ENCODE peak calls at places on chromosomes 16 and 17, in four cellular contexts. One of them, this sample, is unnamed.

GRCh38 chr16:48124266-48124665 is 31.5 kb downstream of the ABCC12 start:
- DNase-seq in cardiac muscle cell: no peak
- DNase-seq in retinal pigment epithelial cell: no peak
- DNase-seq in stomach: no peak
- DNase-seq in this sample: no peak

GRCh38 chr16:3214904-3215600 is 19.9 kb downstream of the ZNF200 start:
- DNase-seq in cardiac muscle cell: no peak
- DNase-seq in retinal pigment epithelial cell: no peak
- DNase-seq in stomach: no peak
- DNase-seq in this sample: peak

GRCh38 chr17:76075364-76076099 is 951 bp downstream of the GALR2 start:
- DNase-seq in cardiac muscle cell: peak
- DNase-seq in retinal pigment epithelial cell: no peak
- DNase-seq in stomach: no peak
- DNase-seq in this sample: no peak

GRCh38 chr16:15484662-15485061 is 50.3 kb downstream of the BMERB1 start:
- DNase-seq in cardiac muscle cell: no peak
- DNase-seq in retinal pigment epithelial cell: no peak
- DNase-seq in stomach: no peak
- DNase-seq in this sample: no peak

GRCh38 chr17:77555741-77556291 is 402.7 kb upstream of the TNRC6C start:
- DNase-seq in cardiac muscle cell: no peak
- DNase-seq in retinal pigment epithelial cell: peak
- DNase-seq in stomach: no peak
- DNase-seq in this sample: no peak

GRCh38 chr16:83437036-83437435 is 370.7 kb upstream of the HSBP1 start:
- DNase-seq in cardiac muscle cell: no peak
- DNase-seq in retinal pigment epithelial cell: no peak
- DNase-seq in stomach: no peak
- DNase-seq in this sample: no peak

GRCh38 chr16:57826706-57827625 is 24.7 kb upstream of the KIFC3 start:
- DNase-seq in cardiac muscle cell: no peak
- DNase-seq in retinal pigment epithelial cell: no peak
- DNase-seq in stomach: no peak
- DNase-seq in this sample: no peak

GRCh38 chr17:6936370-6937028 is 59.4 kb upstream of the ALOX12 start:
- DNase-seq in cardiac muscle cell: no peak
- DNase-seq in retinal pigment epithelial cell: no peak
- DNase-seq in stomach: no peak
- DNase-seq in this sample: peak

GRCh38 chr16:46911038-46911437 is 26.9 kb downstream of the GPT2 start:
- DNase-seq in cardiac muscle cell: no peak
- DNase-seq in retinal pigment epithelial cell: no peak
- DNase-seq in stomach: no peak
- DNase-seq in this sample: peak

GRCh38 chr16:61936522-61936921 is 99.7 kb downstream of the CDH8 start:
- DNase-seq in cardiac muscle cell: peak
- DNase-seq in retinal pigment epithelial cell: no peak
- DNase-seq in stomach: no peak
- DNase-seq in this sample: peak

GRCh38 chr17:57566724-57567123 is 178.4 kb downstream of the CCDC182 start:
- DNase-seq in cardiac muscle cell: no peak
- DNase-seq in retinal pigment epithelial cell: no peak
- DNase-seq in stomach: no peak
- DNase-seq in this sample: no peak

GRCh38 chr17:75891605-75892555 is 4.9 kb downstream of the TRIM65 start:
- DNase-seq in cardiac muscle cell: no peak
- DNase-seq in retinal pigment epithelial cell: no peak
- DNase-seq in stomach: peak
- DNase-seq in this sample: no peak

GRCh38 chr16:4409081-4409932 is 7.1 kb downstream of the CORO7 start:
- DNase-seq in cardiac muscle cell: no peak
- DNase-seq in retinal pigment epithelial cell: no peak
- DNase-seq in stomach: no peak
- DNase-seq in this sample: no peak

GRCh38 chr17:44543213-44543904 is 13.9 kb upstream of the FZD2 start:
- DNase-seq in cardiac muscle cell: peak
- DNase-seq in retinal pigment epithelial cell: peak
- DNase-seq in stomach: no peak
- DNase-seq in this sample: no peak

GRCh38 chr17:29090746-29091395 is 47.9 kb downstream of the PIPOX start:
- DNase-seq in cardiac muscle cell: no peak
- DNase-seq in retinal pigment epithelial cell: no peak
- DNase-seq in stomach: no peak
- DNase-seq in this sample: no peak

GRCh38 chr17:74566132-74566753 is 1.1 kb downstream of the CD300H start:
- DNase-seq in cardiac muscle cell: peak
- DNase-seq in retinal pigment epithelial cell: no peak
- DNase-seq in stomach: peak
- DNase-seq in this sample: peak

GRCh38 chr17:46212634-46213435 is 19.6 kb upstream of the KANSL1 start:
- DNase-seq in cardiac muscle cell: peak
- DNase-seq in retinal pigment epithelial cell: no peak
- DNase-seq in stomach: peak
- DNase-seq in this sample: peak

GRCh38 chr17:79255926-79256325 is 181.3 kb downstream of the ENGASE start:
- DNase-seq in cardiac muscle cell: no peak
- DNase-seq in retinal pigment epithelial cell: no peak
- DNase-seq in stomach: no peak
- DNase-seq in this sample: no peak

GRCh38 chr16:68844211-68844564 is 857 bp downstream of the TANGO6 start:
- DNase-seq in cardiac muscle cell: no peak
- DNase-seq in retinal pigment epithelial cell: no peak
- DNase-seq in stomach: no peak
- DNase-seq in this sample: no peak

GRCh38 chr17:57284984-57285646 is 28.8 kb downstream of the MSI2 start:
- DNase-seq in cardiac muscle cell: no peak
- DNase-seq in retinal pigment epithelial cell: no peak
- DNase-seq in stomach: no peak
- DNase-seq in this sample: peak

GRCh38 chr16:30409125-30410060 is 2.0 kb downstream of the ZNF771 start:
- DNase-seq in cardiac muscle cell: peak
- DNase-seq in retinal pigment epithelial cell: no peak
- DNase-seq in stomach: peak
- DNase-seq in this sample: peak
- TF ChIP-seq CTCF in cardiac muscle cell: peak
- TF ChIP-seq CTCF in retinal pigment epithelial cell: peak
- TF ChIP-seq CTCF in stomach: peak
- TF ChIP-seq CTCF in this sample: peak

GRCh38 chr16:56625140-56625942 is at the start of gene MT1E:
- DNase-seq in cardiac muscle cell: peak
- DNase-seq in retinal pigment epithelial cell: no peak
- DNase-seq in stomach: peak
- DNase-seq in this sample: peak
- H3K4me3 ChIP-seq in cardiac muscle cell: peak
- H3K4me3 ChIP-seq in retinal pigment epithelial cell: peak
- H3K4me3 ChIP-seq in stomach: peak
- H3K4me3 ChIP-seq in this sample: no peak

GRCh38 chr16:14284371-14284770 is 213.3 kb downstream of the MRTFB start:
- DNase-seq in cardiac muscle cell: no peak
- DNase-seq in retinal pigment epithelial cell: no peak
- DNase-seq in stomach: no peak
- DNase-seq in this sample: no peak

GRCh38 chr16:14285542-14286380 is 214.6 kb downstream of the MRTFB start:
- DNase-seq in cardiac muscle cell: peak
- DNase-seq in retinal pigment epithelial cell: peak
- DNase-seq in stomach: peak
- DNase-seq in this sample: peak

GRCh38 chr16:14283786-14284185 is 212.7 kb downstream of the MRTFB start:
- DNase-seq in cardiac muscle cell: no peak
- DNase-seq in retinal pigment epithelial cell: no peak
- DNase-seq in stomach: no peak
- DNase-seq in this sample: no peak

GRCh38 chr16:14286381-14287230 is 215.5 kb downstream of the MRTFB start:
- DNase-seq in cardiac muscle cell: no peak
- DNase-seq in retinal pigment epithelial cell: peak
- DNase-seq in stomach: no peak
- DNase-seq in this sample: peak

GRCh38 chr16:14284930-14285541 is 213.9 kb downstream of the MRTFB start:
- DNase-seq in cardiac muscle cell: peak
- DNase-seq in retinal pigment epithelial cell: peak
- DNase-seq in stomach: peak
- DNase-seq in this sample: peak
- TF ChIP-seq CTCF in cardiac muscle cell: peak
- TF ChIP-seq CTCF in retinal pigment epithelial cell: peak
- TF ChIP-seq CTCF in stomach: no peak
- TF ChIP-seq CTCF in this sample: peak

GRCh38 chr17:68731465-68731864 is 130.3 kb upstream of the FAM20A start:
- DNase-seq in cardiac muscle cell: no peak
- DNase-seq in retinal pigment epithelial cell: no peak
- DNase-seq in stomach: no peak
- DNase-seq in this sample: no peak

GRCh38 chr17:68732301-68732749 is 131.2 kb upstream of the FAM20A start:
- DNase-seq in cardiac muscle cell: no peak
- DNase-seq in retinal pigment epithelial cell: no peak
- DNase-seq in stomach: no peak
- DNase-seq in this sample: no peak

GRCh38 chr17:68734911-68735310 is 133.7 kb upstream of the FAM20A start:
- DNase-seq in cardiac muscle cell: no peak
- DNase-seq in retinal pigment epithelial cell: no peak
- DNase-seq in stomach: no peak
- DNase-seq in this sample: no peak

GRCh38 chr17:68734202-68734825 is 133.1 kb upstream of the FAM20A start:
- DNase-seq in cardiac muscle cell: no peak
- DNase-seq in retinal pigment epithelial cell: no peak
- DNase-seq in stomach: no peak
- DNase-seq in this sample: no peak

DNA sequence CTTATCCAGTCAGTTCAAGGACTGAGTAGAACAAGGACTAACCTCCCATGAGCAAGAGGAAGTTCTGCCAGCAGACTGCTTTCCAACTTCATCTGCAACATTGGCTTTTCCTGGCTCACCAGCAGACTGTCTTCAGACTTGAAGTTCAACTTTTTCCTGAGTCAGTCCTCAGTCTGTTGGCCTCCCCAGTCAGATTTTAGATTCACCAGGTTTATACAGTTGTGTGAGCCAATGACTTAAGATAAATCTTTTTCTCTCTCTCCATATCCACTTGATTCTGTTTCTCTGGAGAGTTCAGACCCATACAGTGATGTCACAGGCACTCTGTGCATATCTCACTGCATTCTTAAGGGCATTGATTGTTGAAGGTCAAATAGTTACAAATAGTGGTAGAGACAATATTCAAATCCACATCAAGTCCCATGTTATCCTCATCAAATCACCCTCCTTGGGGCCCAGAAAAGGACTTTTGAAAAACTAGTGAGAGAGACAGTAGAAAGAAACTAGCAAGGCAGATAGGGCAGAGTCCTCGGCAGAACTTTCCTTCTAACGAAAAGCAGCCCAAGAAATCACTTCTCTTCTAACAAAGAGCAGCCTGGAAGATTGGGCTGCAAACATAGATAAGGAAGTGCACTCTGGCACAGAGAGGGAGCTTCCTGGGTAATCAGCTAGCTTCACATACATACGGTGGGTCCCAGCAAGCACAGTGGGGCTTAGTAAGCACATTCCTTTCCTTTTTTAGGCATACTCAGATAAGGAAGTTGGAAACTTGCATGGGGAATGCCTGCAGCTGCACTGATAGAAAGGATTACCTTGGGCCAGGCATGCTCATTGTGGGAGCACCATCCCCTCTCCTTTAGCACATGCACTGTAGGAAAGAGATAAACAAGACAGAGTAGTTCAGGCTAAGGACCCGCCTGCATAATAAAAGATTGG is 132.3 kb upstream of the FAM20A start:
- DNase-seq in cardiac muscle cell: peak
- DNase-seq in retinal pigment epithelial cell: peak
- DNase-seq in stomach: peak
- DNase-seq in this sample: no peak
- H3K4me3 ChIP-seq in cardiac muscle cell: no peak
- H3K4me3 ChIP-seq in retinal pigment epithelial cell: no peak
- H3K4me3 ChIP-seq in stomach: no peak
- H3K4me3 ChIP-seq in this sample: no peak

GRCh38 chr16:6682142-6682811 is 650.4 kb upstream of the RBFOX1 start:
- DNase-seq in cardiac muscle cell: peak
- DNase-seq in retinal pigment epithelial cell: no peak
- DNase-seq in stomach: peak
- DNase-seq in this sample: peak
- TF ChIP-seq CTCF in cardiac muscle cell: no peak
- TF ChIP-seq CTCF in retinal pigment epithelial cell: peak
- TF ChIP-seq CTCF in stomach: peak
- TF ChIP-seq CTCF in this sample: peak

DNA sequence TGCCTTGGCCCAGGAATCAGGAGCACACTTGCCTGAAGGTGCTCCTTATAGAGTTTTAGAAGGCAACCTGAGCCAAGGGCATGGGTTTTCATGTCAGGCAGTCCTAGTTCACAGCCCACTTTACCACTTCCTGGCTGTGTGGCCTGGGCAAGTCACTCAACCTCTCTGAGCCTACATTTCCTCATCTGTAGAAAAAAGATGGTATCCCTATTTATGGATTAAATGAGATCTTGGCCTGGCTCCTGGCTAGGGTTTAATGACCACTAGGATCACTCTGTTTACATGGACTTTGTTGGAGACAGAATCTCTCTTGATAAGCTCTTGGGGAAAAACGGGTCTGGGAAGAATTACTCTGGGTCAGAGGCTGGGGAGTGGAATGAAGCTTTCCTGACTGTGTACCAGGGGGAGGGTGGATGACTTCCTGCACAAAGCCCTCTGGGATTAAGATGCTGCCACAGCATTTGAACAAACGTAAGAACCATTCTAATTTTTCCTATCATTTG is 2.3 kb downstream of the MT2A start:
- DNase-seq in cardiac muscle cell: no peak
- DNase-seq in retinal pigment epithelial cell: no peak
- DNase-seq in stomach: no peak
- DNase-seq in this sample: no peak
- H3K4me3 ChIP-seq in cardiac muscle cell: no peak
- H3K4me3 ChIP-seq in retinal pigment epithelial cell: no peak
- H3K4me3 ChIP-seq in stomach: peak
- H3K4me3 ChIP-seq in this sample: no peak

DNA sequence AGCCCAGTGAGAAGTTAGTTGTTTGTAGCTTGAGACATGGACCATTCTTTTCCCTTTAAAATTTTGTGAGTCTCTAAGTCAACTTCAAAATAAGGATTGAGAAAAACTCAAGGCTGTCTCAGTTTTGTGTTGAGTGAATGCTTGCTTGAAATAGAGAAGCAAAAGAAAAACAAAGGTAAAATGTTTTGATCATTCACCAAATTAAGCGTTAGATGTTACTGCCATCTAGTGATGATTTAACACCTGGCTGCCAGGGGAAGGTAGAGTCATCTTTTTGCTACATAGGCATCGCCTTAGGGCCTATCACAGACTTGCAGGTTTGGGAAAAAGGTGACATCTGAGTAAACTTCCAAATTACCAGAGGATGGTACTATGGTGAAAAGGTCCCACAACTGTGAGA is 74.4 kb downstream of the PCTP start:
- DNase-seq in cardiac muscle cell: no peak
- DNase-seq in retinal pigment epithelial cell: no peak
- DNase-seq in stomach: no peak
- DNase-seq in this sample: peak
- TF ChIP-seq CTCF in cardiac muscle cell: no peak
- TF ChIP-seq CTCF in retinal pigment epithelial cell: no peak
- TF ChIP-seq CTCF in stomach: no peak
- TF ChIP-seq CTCF in this sample: peak